ENCODE peak calls at places on chromosomes 16 and 17, in ten cellular contexts. O is naive thymus-derived CD8-positive, alpha-beta T cell; V is stimulated activated CD4-positive, alpha-beta T cell treated with anti-CD3 and anti-CD28 coated beads, Interleukin-1b, Interleukin-23, amount 100 ng/mL, for 1 hour; G is D721Med; I is left ventricle myocardium superior; Y is neural crest cell; Q is GM23248; J is iPS-NIHi11; P is brain microvascular endothelial cell; D is ovary. K is an unnamed sample.

GRCh38 chr16:51592013-51592501 is 441.0 kb upstream of the SALL1 start:
- DNase-seq in O (no peak), V (no peak), G (no peak), I (no peak), Y (no peak), Q (no peak), J (no peak), P (no peak), D (no peak), K (no peak)

GRCh38 chr17:31494259-31495048 is 103.0 kb downstream of the RAB11FIP4 start:
- DNase-seq in O (peak), V (no peak), G (no peak), I (no peak), Y (no peak), Q (no peak), J (no peak), P (no peak), D (no peak), K (no peak)

GRCh38 chr17:42460371-42460770 is 1.7 kb downstream of the ATP6V0A1 start:
- DNase-seq in O (no peak), V (no peak), G (no peak), I (no peak), Y (no peak), Q (no peak), J (no peak), P (no peak), D (no peak), K (no peak)

GRCh38 chr17:59513934-59514841 is 51.2 kb upstream of the DHX40 start:
- DNase-seq in O (no peak), V (no peak), G (no peak), I (peak), Y (no peak), Q (peak), J (peak), P (peak), D (peak), K (peak)

GRCh38 chr16:71855937-71856662 is 10.3 kb downstream of the ATXN1L start:
- DNase-seq in O (peak), V (no peak), G (no peak), I (no peak), Y (no peak), Q (no peak), J (no peak), P (no peak), D (no peak), K (no peak)

GRCh38 chr17:32191306-32191705 is 49.0 kb downstream of the RHOT1 start:
- DNase-seq in O (no peak), V (no peak), G (no peak), I (no peak), Y (no peak), Q (peak), J (no peak), P (no peak), D (no peak), K (no peak)

GRCh38 chr17:1945621-1946020 is 79.5 kb downstream of the RTN4RL1 start:
- DNase-seq in O (no peak), V (no peak), G (no peak), I (no peak), Y (no peak), Q (no peak), J (no peak), P (no peak), D (no peak), K (no peak)

GRCh38 chr17:28944862-28945741 is 6.2 kb downstream of the PHF12 start:
- DNase-seq in O (no peak), V (no peak), G (no peak), I (no peak), Y (no peak), Q (peak), J (no peak), P (peak), D (no peak), K (no peak)

GRCh38 chr17:62644487-62645173 is 17.2 kb downstream of the MRC2 start:
- DNase-seq in O (no peak), V (no peak), G (no peak), I (no peak), Y (no peak), Q (no peak), J (peak), P (no peak), D (no peak), K (no peak)

K was measured in tibial nerve.